ENCODE peak calls at places on chromosome 3, in nine cellular contexts. U is left ventricle myocardium inferior, X is HAP-1, R is cardiac muscle cell, N is GM12865, F is small intestine, L is cardiac fibroblast, T is epithelial cell of esophagus, S is heart left ventricle. A is an unnamed sample.

GRCh38 chr3:152593242-152593641 is 241.7 kb upstream of the P2RY1 start:
- DNase-seq in U (no peak), X (no peak), R (no peak), N (no peak), F (no peak), L (no peak), T (no peak), S (no peak), A (no peak)

GRCh38 chr3:56795097-56795806 is 6.5 kb downstream of the ARHGEF3 start:
- DNase-seq in U (no peak), X (no peak), R (no peak), N (no peak), F (no peak), L (peak), T (peak), S (no peak), A (no peak)

GRCh38 chr3:48431224-48432029 is 1.5 kb upstream of the PLXNB1 start:
- DNase-seq in U (no peak), X (no peak), R (no peak), N (no peak), F (no peak), L (no peak), T (no peak), S (no peak), A (no peak)

GRCh38 chr3:36736327-36736726 is 28.0 kb downstream of the DCLK3 start:
- DNase-seq in U (no peak), X (no peak), R (no peak), N (no peak), F (no peak), L (peak), T (no peak), S (no peak), A (no peak)

GRCh38 chr3:113867506-113867905 is 28.9 kb downstream of the GRAMD1C start:
- DNase-seq in U (no peak), X (no peak), R (no peak), N (no peak), F (no peak), L (no peak), T (peak), S (no peak), A (no peak)

GRCh38 chr3:23904545-23904944 is 12.2 kb downstream of the NKIRAS1 start:
- DNase-seq in U (no peak), X (no peak), R (no peak), N (no peak), F (no peak), L (no peak), T (no peak), S (no peak), A (no peak)

GRCh38 chr3:170740726-170741591 is 129.0 kb downstream of the RPL22L1 start:
- DNase-seq in U (peak), X (no peak), R (no peak), N (no peak), F (peak), L (peak), T (peak), S (no peak), A (peak)

GRCh38 chr3:155664922-155665695 is 79.8 kb downstream of the PLCH1 start:
- DNase-seq in U (peak), X (no peak), R (no peak), N (no peak), F (peak), L (peak), T (peak), S (peak), A (peak)

GRCh38 chr3:52231502-52232278 is 6.2 kb upstream of the TLR9 start:
- DNase-seq in U (peak), X (no peak), R (peak), N (peak), F (peak), L (peak), T (peak), S (peak), A (no peak)

GRCh38 chr3:58260733-58261132 is 23.1 kb downstream of the ABHD6 start:
- DNase-seq in U (no peak), X (no peak), R (no peak), N (no peak), F (no peak), L (no peak), T (no peak), S (no peak), A (no peak)

GRCh38 chr3:49132437-49133225 is at the start of gene LAMB2:
- DNase-seq in U (peak), X (peak), R (peak), N (no peak), F (peak), L (peak), T (peak), S (peak), A (peak)

GRCh38 chr3:39519554-39519953 is 52.1 kb downstream of the MOBP start:
- DNase-seq in U (no peak), X (no peak), R (no peak), N (no peak), F (no peak), L (no peak), T (no peak), S (no peak), A (no peak)

GRCh38 chr3:158713094-158713499 is 19.2 kb downstream of the RARRES1 start:
- DNase-seq in U (peak), X (no peak), R (peak), N (no peak), F (no peak), L (peak), T (no peak), S (peak), A (no peak)

GRCh38 chr3:51371943-51372557 is 13.0 kb upstream of the MANF start:
- DNase-seq in U (no peak), X (peak), R (peak), N (peak), F (peak), L (peak), T (peak), S (no peak), A (peak)

GRCh38 chr3:59843816-59844215 is 794.0 kb upstream of the CFAP20DC start:
- DNase-seq in U (no peak), X (no peak), R (no peak), N (no peak), F (no peak), L (no peak), T (peak), S (no peak), A (no peak)

GRCh38 chr3:130892759-130893239 is 1.1 kb upstream of the ATP2C1 start:
- DNase-seq in U (peak), X (peak), R (peak), N (peak), F (peak), L (peak), T (peak), S (peak), A (peak)

GRCh38 chr3:99686955-99687612 is 48.7 kb downstream of the COL8A1 start:
- DNase-seq in U (peak), X (peak), R (peak), N (peak), F (peak), L (peak), T (peak), S (peak), A (no peak)

GRCh38 chr3:114449271-114450007 is 155.6 kb downstream of the TIGIT start:
- DNase-seq in U (no peak), X (peak), R (no peak), N (peak), F (no peak), L (no peak), T (peak), S (no peak), A (no peak)

GRCh38 chr3:90010341-90010740 is 902.9 kb downstream of the EPHA3 start:
- DNase-seq in U (no peak), X (peak), R (peak), N (no peak), F (no peak), L (peak), T (peak), S (no peak), A (no peak)

GRCh38 chr3:136161516-136161915 is 34.6 kb downstream of the MSL2 start:
- DNase-seq in U (no peak), X (no peak), R (no peak), N (no peak), F (no peak), L (peak), T (no peak), S (no peak), A (no peak)

GRCh38 chr3:27657871-27658270 is 64.3 kb downstream of the EOMES start:
- DNase-seq in U (no peak), X (no peak), R (no peak), N (no peak), F (no peak), L (no peak), T (peak), S (no peak), A (no peak)

GRCh38 chr3:175965036-175965435 is 1105.9 kb downstream of the NAALADL2 start:
- DNase-seq in U (no peak), X (peak), R (no peak), N (no peak), F (no peak), L (no peak), T (no peak), S (no peak), A (no peak)

GRCh38 chr3:29186982-29187718 is 93.7 kb upstream of the RBMS3 start:
- DNase-seq in U (no peak), X (no peak), R (no peak), N (no peak), F (no peak), L (peak), T (peak), S (no peak), A (peak)

GRCh38 chr3:124557433-124558232 is 172.6 kb upstream of the UMPS start:
- DNase-seq in U (no peak), X (peak), R (no peak), N (no peak), F (peak), L (peak), T (peak), S (no peak), A (no peak)

GRCh38 chr3:127458698-127459097 is 131.8 kb downstream of the TPRA1 start:
- DNase-seq in U (no peak), X (peak), R (peak), N (no peak), F (no peak), L (no peak), T (no peak), S (no peak), A (no peak)

GRCh38 chr3:166484470-166484869 is 647.2 kb upstream of the BCHE start:
- DNase-seq in U (no peak), X (no peak), R (no peak), N (no peak), F (no peak), L (no peak), T (peak), S (no peak), A (no peak)

GRCh38 chr3:25291524-25291923 is 136.5 kb upstream of the RARB start:
- DNase-seq in U (no peak), X (peak), R (no peak), N (no peak), F (no peak), L (no peak), T (no peak), S (no peak), A (no peak)

GRCh38 chr3:152159328-152159727 is 109.4 kb upstream of the MBNL1 start:
- DNase-seq in U (no peak), X (no peak), R (no peak), N (no peak), F (peak), L (peak), T (peak), S (no peak), A (peak)

GRCh38 chr3:64353256-64353655 is 128.0 kb upstream of the PRICKLE2 start:
- DNase-seq in U (no peak), X (no peak), R (no peak), N (no peak), F (no peak), L (peak), T (no peak), S (no peak), A (no peak)
- H3K4me3 ChIP-seq in U (no peak), X (no peak), R (no peak), N (no peak), F (no peak), L (no peak), T (no peak), S (no peak), A (no peak)

GRCh38 chr3:144200004-144200403 is 228.4 kb downstream of the DIPK2A start:
- DNase-seq in U (no peak), X (no peak), R (no peak), N (no peak), F (no peak), L (no peak), T (peak), S (no peak), A (no peak)
- H3K4me3 ChIP-seq in U (no peak), X (no peak), R (no peak), N (no peak), F (no peak), L (no peak), T (no peak), S (no peak), A (no peak)

GRCh38 chr3:40878464-40878905 is 320.8 kb upstream of the CTNNB1 start:
- DNase-seq in U (no peak), X (no peak), R (peak), N (no peak), F (no peak), L (no peak), T (no peak), S (no peak), A (no peak)
- H3K4me3 ChIP-seq in U (peak), X (no peak), R (no peak), N (no peak), F (no peak), L (no peak), T (no peak), S (no peak), A (no peak)

DNA sequence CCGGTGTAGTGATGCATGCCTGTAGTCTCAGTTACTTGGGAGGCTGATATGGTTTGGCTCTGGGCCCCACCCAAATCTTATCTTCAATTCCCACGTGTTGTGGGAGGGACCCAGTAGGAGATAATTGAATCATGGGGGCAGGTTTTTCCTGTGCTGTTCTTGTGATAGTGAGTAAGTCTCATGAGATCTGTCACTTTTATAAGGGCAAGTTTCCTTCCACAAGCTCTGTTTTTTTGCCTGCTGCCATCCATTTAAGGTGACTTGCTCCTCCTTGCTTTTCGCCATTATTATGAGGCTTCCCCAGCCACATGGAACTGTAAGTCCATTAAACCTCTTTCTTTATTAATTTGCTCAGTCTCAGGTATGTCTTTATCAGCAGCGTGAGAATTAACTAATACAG is 566.7 kb upstream of the NECTIN3 start:
- DNase-seq in U (no peak), X (no peak), R (no peak), N (no peak), F (peak), L (no peak), T (peak), S (no peak), A (no peak)
- H3K4me3 ChIP-seq in U (no peak), X (no peak), R (no peak), N (no peak), F (no peak), L (no peak), T (no peak), S (no peak), A (no peak)

DNA sequence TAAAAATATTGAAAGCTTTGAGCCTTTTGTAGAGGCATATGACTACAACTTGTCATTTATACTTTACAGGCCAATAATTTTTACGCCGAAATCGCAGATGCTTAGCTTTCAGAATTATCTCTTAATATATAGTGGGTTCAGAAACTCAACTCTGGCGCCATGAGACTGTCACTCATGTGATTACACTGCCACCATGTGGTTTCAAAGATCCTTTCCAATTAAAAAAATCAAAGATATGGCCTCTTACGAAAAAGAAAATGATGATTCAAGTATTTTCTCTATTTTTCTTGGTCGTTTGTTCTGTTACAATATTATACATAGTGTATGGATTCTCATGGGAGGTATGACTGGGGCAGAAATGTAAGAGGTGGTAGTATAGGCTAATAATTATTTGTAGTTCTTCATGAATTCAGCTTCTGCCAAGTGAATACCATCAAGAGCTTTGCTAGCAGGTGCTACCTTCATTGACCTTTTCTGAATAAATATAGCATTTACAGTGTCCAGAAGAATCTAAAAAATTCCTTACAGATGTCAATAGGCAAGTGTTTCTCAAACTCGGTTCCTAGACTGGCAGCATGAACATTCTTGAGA is 751.7 kb upstream of the GOLIM4 start:
- DNase-seq in U (no peak), X (peak), R (peak), N (peak), F (peak), L (peak), T (peak), S (peak), A (no peak)
- H3K4me3 ChIP-seq in U (no peak), X (no peak), R (no peak), N (no peak), F (no peak), L (no peak), T (no peak), S (no peak), A (no peak)

GRCh38 chr3:13069495-13069894 is 3.7 kb downstream of the IQSEC1 start:
- DNase-seq in U (no peak), X (no peak), R (no peak), N (peak), F (peak), L (no peak), T (no peak), S (no peak), A (no peak)
- H3K4me3 ChIP-seq in U (no peak), X (no peak), R (no peak), N (no peak), F (no peak), L (no peak), T (no peak), S (no peak), A (no peak)

DNA sequence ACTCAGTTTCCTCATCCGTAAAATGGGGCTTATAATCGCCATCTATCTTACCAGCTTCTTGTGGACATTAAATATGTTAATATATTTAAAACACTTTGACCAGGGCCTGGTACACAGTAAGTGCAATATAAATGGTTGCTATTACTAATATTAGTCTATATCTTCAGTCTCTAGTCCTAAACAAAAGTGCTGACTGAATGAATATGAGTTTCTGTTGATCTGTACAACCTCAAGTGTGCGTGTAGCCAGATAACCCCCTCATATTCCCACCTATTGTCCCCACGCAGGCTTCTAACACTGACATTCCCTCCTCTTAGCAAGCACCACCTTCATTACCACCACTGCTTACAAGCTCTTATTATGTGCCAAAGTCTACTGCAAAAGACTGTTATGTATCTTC is 27.6 kb upstream of the LMCD1 start:
- DNase-seq in U (no peak), X (no peak), R (no peak), N (no peak), F (no peak), L (no peak), T (no peak), S (no peak), A (no peak)
- H3K4me3 ChIP-seq in U (no peak), X (no peak), R (no peak), N (no peak), F (no peak), L (no peak), T (no peak), S (no peak), A (no peak)

GRCh38 chr3:112671930-112672715 is 31.2 kb upstream of the CCDC80 start:
- DNase-seq in U (no peak), X (no peak), R (no peak), N (no peak), F (peak), L (peak), T (peak), S (no peak), A (peak)
- H3K4me3 ChIP-seq in U (no peak), X (no peak), R (no peak), N (no peak), F (no peak), L (no peak), T (no peak), S (no peak), A (no peak)

DNA sequence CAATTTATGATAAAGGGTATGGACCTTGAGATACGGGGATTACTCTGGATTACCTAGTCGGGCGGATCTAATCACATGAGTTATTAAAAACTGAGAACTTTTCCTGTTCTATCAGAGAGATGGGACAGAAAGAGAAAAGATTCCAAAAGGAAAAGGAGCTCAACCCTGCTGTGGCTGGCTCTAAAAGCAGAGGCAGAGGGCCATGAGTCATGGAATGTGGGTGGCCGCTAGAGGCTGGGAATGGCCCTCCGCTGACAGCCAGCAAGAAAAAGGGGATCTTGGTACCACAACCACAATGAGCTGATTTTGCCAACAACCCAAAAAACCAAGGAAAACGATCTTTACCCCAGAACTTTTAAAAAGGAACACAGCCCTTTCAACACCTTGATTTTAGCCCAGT is 210.0 kb downstream of the MAGI1 start:
- DNase-seq in U (no peak), X (peak), R (no peak), N (no peak), F (peak), L (peak), T (peak), S (peak), A (no peak)
- H3K4me3 ChIP-seq in U (no peak), X (no peak), R (no peak), N (no peak), F (no peak), L (no peak), T (no peak), S (no peak), A (no peak)

GRCh38 chr3:105365171-105365535 is 1.6 kb upstream of the ALCAM start:
- DNase-seq in U (no peak), X (no peak), R (no peak), N (no peak), F (no peak), L (no peak), T (peak), S (no peak), A (no peak)
- H3K4me3 ChIP-seq in U (peak), X (no peak), R (no peak), N (peak), F (no peak), L (peak), T (peak), S (no peak), A (peak)

A was measured in AG09309.